ENCODE peak calls at places on chromosomes 11 and 22, in five cellular contexts. K is HepG2, E is H1, D is GM12891, J is K562. Y is an unnamed sample.

GRCh38 chr11:64122411-64123101 is 43.4 kb downstream of the MACROD1 start:
- DNase-seq in K (no peak), E (no peak), D (no peak), J (no peak), Y (no peak)

GRCh38 chr22:29821790-29822130 is 16.3 kb downstream of the ASCC2 start:
- DNase-seq in K (peak; percentile 21), E (no peak), D (no peak), J (no peak), Y (no peak)

GRCh38 chr11:56214537-56214936 is 19.5 kb downstream of the OR5T2 start:
- DNase-seq in K (no peak), E (no peak), D (no peak), J (no peak), Y (no peak)

GRCh38 chr11:25769287-25769686 is 562.6 kb upstream of the ANO3 start:
- DNase-seq in K (no peak), E (no peak), D (no peak), J (no peak), Y (no peak)

GRCh38 chr22:47115518-47115890 is 353.1 kb downstream of the TBC1D22A start:
- DNase-seq in K (no peak), E (no peak), D (no peak), J (no peak), Y (no peak)

GRCh38 chr11:79768343-79768742 is 327.5 kb upstream of the TENM4 start:
- DNase-seq in K (no peak), E (no peak), D (no peak), J (no peak), Y (no peak)

GRCh38 chr11:119332111-119332765 is 2.1 kb upstream of the RNF26 start:
- DNase-seq in K (no peak), E (no peak), D (no peak), J (no peak), Y (no peak)

GRCh38 chr11:11884774-11885481 is 43.2 kb downstream of the USP47 start:
- DNase-seq in K (no peak), E (no peak), D (no peak), J (no peak), Y (no peak)

GRCh38 chr11:4049006-4049405 is 45.6 kb upstream of the RRM1 start:
- DNase-seq in K (no peak), E (no peak), D (no peak), J (no peak), Y (no peak)

GRCh38 chr11:80239217-80239616 is 798.4 kb upstream of the TENM4 start:
- DNase-seq in K (peak; percentile 1), E (no peak), D (no peak), J (no peak), Y (no peak)

GRCh38 chr22:48372395-48372794 is 1455.3 kb downstream of the BRD1 start:
- DNase-seq in K (no peak), E (peak; percentile 43), D (no peak), J (no peak), Y (no peak)

GRCh38 chr11:16547879-16548278 is 190.6 kb upstream of the C11orf58 start:
- DNase-seq in K (no peak), E (no peak), D (no peak), J (no peak), Y (no peak)

GRCh38 chr11:57971272-57972012 is 52.2 kb upstream of the OR9Q1 start:
- DNase-seq in K (peak; percentile 16), E (no peak), D (no peak), J (no peak), Y (no peak)

DNA sequence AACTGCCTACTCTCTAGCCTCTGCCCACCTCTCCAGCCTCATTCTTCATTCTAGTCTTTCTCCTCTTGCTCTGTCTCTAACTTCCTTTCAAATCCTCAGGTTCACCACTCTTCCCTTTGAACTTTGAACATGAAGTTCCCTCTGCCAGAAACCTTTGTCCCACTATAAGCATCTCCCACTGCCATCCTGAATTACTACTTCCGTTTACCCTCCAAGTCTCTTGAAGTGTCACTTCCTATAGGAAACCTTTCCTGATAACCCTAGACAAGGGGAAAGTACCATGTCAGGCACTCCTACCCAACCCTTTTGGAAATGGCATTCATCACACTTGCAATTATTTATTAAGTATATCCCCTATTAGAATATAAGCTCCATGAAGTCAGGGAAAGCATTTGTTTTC is 3.1 kb downstream of the RAB30 start:
- DNase-seq in K (no peak), E (no peak), D (no peak), J (no peak), Y (no peak)
- TF ChIP-seq POLR2A in K (no peak), E (no peak), D (no peak), J (no peak), Y (no peak)

DNA sequence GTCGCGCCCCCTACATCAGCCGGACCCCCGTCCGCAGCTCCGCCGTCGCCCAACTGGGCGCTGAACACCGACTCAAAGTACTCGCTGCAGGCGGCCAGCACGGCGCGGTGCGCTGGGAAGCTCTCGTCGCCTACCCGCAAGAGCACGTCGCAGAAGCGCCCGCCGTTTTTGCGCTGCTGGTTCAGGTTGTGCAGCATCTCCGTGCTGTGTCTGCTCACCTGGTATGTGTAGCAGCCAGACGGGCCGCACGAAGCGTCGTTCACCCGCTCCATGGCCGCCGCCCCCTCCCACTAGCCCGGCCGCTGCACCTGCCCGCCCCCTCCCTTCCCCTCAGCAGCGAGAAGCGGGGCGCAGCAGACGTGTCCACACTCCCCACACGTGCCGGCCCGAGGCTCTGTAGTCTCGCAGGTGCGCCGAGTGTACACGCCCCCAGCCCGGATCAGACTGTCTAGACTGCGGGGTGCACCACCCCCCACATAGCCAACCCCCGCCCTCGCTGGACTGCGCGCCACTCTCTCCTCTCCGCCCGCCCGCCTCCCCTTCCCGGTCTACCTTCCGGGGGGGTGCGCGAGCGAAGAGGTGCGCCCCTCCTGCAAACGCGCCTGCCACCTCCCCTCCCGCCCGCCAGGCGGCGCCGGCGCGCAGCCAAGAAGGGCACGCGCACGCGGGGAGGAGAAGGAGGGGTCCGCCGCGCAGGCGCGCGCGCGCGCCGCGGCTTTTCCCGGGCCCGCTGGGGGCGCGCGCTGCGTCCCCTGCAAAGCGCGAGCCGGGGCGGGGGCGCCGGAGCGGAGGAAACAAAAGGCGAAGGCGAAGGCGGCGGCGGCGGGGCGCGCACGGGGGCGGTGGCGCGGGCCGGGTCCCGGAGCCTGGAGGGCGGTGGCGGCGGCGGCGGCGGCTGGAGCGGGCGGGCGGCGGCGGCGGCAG is 553 bp downstream of the PATZ1 start:
- DNase-seq in K (peak; percentile 70), E (peak; percentile 91), D (peak; percentile 93), J (peak; percentile 92), Y (peak; percentile 94)
- TF ChIP-seq POLR2AphosphoS5 in K (no peak), E (peak; percentile 34), D (peak; percentile 50), J (peak; percentile 36), Y (peak; percentile 1)

DNA sequence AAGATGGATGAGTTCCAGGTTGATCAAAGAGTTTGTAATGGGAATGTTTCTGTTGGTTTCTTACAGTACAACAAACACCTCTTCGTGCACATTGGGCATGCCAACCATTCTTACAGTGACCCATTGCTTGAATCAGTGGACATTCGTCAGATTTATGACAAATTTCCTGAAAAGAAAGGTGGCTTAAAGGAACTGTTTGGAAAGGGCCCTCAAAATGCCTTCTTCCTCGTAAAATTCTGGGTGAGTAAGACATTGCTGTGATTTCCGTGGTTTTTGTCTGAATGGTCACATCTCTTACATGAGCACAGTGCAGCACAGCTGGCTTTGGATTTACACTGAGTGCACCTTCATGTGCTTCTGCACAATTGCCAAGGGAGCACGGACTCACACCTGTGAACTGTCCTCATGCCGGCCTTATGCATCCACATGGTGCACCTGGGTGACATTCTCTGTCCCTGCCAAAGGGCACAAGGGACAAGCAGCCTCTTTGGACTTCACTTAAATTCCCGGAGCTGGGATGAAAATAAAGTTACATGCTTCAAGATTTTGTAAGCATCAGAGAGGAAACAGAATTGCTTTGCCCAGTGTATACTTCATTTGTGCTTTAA is 107.1 kb upstream of the RASSF10 start:
- DNase-seq in K (no peak), E (no peak), D (no peak), J (no peak), Y (no peak)
- TF ChIP-seq TAF1 in K (no peak), E (no peak), D (no peak), J (no peak), Y (no peak)

GRCh38 chr22:20079745-20080444 is at the start of gene DGCR8:
- DNase-seq in K (peak; percentile 86), E (peak; percentile 91), D (peak; percentile 98), J (peak; percentile 100), Y (peak; percentile 98)
- TF ChIP-seq POLR2A in K (peak; percentile 95), E (peak; percentile 89), D (no peak), J (no peak), Y (peak; percentile 80)

GRCh38 chr11:130873766-130874165 is 42.5 kb downstream of the SNX19 start:
- DNase-seq in K (no peak), E (no peak), D (no peak), J (no peak), Y (no peak)
- TF ChIP-seq POLR2AphosphoS5 in K (no peak), E (no peak), D (no peak), J (no peak), Y (no peak)

DNA sequence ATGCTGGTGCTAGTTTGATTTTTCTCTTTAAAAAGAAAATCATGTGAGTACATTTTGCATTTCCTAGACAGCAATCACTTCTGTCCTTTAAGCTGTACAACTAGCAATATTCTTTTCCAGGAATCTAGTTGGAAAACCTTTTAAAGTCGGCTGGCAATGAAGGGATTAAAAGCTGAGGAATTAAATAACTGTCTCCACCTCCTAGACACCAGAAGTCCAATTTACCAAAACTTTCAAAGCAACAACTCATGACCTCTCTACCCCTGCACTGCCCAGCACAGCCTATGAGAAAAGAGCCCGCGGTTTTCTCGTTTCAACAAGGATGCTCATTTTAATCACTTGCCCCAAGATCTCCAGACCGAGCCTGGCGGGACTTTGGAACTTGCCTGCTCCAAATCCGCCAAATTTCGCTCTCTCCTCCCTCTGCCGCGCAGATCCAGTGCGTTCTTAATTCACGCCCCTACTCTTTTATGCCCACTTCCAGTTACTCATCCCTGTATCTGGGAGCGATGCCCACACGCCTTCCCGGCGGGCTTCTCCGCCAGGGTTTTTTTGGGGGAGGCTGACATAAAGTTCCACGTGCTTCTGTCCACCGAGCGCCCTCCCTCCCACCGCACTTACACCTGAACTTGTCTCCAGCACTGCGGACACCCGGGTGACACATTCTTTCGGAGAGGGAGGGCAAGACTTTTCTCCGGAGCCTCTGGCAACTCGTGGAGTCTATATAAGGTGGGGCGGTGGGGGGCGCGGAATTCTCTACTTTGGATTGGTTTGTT is 2.5 kb downstream of the MPPED2 start:
- DNase-seq in K (no peak), E (peak; percentile 57), D (no peak), J (no peak), Y (no peak)
- TF ChIP-seq TAF1 in K (no peak), E (no peak), D (no peak), J (no peak), Y (no peak)

DNA sequence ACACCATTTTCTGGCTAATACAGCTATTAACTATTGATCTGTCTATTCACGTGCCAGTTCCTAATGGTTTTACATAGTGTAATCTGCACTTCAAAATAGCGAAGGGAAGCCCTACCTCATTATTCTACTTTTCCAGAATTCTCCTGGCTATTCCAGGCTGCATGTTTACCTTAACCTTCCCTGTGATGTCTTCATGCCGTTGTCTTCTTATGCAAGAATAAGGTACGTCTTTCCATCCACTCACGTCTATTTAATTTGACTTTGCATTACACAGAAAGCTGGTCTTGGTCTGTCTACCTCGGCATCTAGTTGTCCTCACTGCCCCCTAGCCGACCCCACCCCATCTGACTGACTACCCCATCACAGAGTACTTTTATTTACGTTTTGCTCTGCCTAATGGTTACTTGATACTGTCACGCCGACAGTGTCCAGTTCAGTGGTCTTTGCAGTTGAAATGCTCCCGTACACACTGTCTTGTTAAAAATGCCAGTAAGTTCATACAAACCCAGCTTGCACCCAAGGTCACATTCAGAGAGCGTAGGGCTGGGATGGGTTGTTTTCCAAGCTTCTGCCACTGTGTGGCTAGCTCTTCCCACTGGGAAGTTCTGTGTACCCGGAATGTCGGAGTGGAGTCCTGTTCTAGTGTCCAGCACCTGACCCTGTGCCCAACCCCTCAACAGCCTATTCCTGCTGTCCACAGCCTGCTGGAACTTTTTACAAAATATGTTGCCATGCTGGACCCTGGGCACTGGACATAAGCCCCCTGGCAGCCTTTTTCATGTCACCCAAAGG is 15.0 kb downstream of the NEAT1 start:
- DNase-seq in K (no peak), E (peak; percentile 19), D (no peak), J (no peak), Y (no peak)
- TF ChIP-seq POLR2A in K (peak; percentile 59), E (no peak), D (no peak), J (peak; percentile 64), Y (no peak)

Y was measured in GM12892.